ENCODE peak calls at places on chromosome 2, in eight cellular contexts. One of them, this sample, is unnamed.

GRCh38 chr2:27977623-27978312 is 87.2 kb downstream of the BABAM2 start:
- DNase-seq in MCF 10A: peak
- DNase-seq in LNCaP clone FGC: no peak
- DNase-seq in astrocyte: peak
- DNase-seq in Panc1: peak
- DNase-seq in fibroblast of lung: peak
- DNase-seq in progenitor cell of endocrine pancreas: no peak
- DNase-seq in foreskin fibroblast: peak
- DNase-seq in this sample: no peak

GRCh38 chr2:188813846-188814245 is 160.3 kb upstream of the COL3A1 start:
- DNase-seq in MCF 10A: no peak
- DNase-seq in Panc1: no peak
- DNase-seq in astrocyte: peak
- DNase-seq in foreskin fibroblast: no peak
- DNase-seq in LNCaP clone FGC: no peak
- DNase-seq in progenitor cell of endocrine pancreas: no peak
- DNase-seq in fibroblast of lung: peak
- DNase-seq in this sample: no peak

GRCh38 chr2:169222665-169223064 is 139.7 kb downstream of the LRP2 start:
- DNase-seq in progenitor cell of endocrine pancreas: no peak
- DNase-seq in LNCaP clone FGC: no peak
- DNase-seq in fibroblast of lung: peak
- DNase-seq in astrocyte: no peak
- DNase-seq in MCF 10A: peak
- DNase-seq in Panc1: no peak
- DNase-seq in foreskin fibroblast: no peak
- DNase-seq in this sample: no peak

GRCh38 chr2:85702172-85702571 is 8.0 kb downstream of the GNLY start:
- DNase-seq in astrocyte: peak
- DNase-seq in LNCaP clone FGC: no peak
- DNase-seq in MCF 10A: peak
- DNase-seq in foreskin fibroblast: peak
- DNase-seq in Panc1: no peak
- DNase-seq in progenitor cell of endocrine pancreas: no peak
- DNase-seq in fibroblast of lung: peak
- DNase-seq in this sample: no peak

GRCh38 chr2:152782171-152782570 is 63.8 kb downstream of the ARL6IP6 start:
- DNase-seq in astrocyte: no peak
- DNase-seq in Panc1: no peak
- DNase-seq in fibroblast of lung: no peak
- DNase-seq in LNCaP clone FGC: peak
- DNase-seq in MCF 10A: no peak
- DNase-seq in foreskin fibroblast: no peak
- DNase-seq in progenitor cell of endocrine pancreas: no peak
- DNase-seq in this sample: no peak

GRCh38 chr2:223058952-223059716 is 7.1 kb downstream of the KCNE4 start:
- DNase-seq in Panc1: no peak
- DNase-seq in MCF 10A: peak
- DNase-seq in LNCaP clone FGC: no peak
- DNase-seq in fibroblast of lung: peak
- DNase-seq in foreskin fibroblast: no peak
- DNase-seq in astrocyte: peak
- DNase-seq in progenitor cell of endocrine pancreas: no peak
- DNase-seq in this sample: no peak

GRCh38 chr2:68255736-68256450 is 3.6 kb upstream of the PPP3R1 start:
- DNase-seq in LNCaP clone FGC: no peak
- DNase-seq in MCF 10A: no peak
- DNase-seq in progenitor cell of endocrine pancreas: no peak
- DNase-seq in Panc1: no peak
- DNase-seq in foreskin fibroblast: no peak
- DNase-seq in fibroblast of lung: peak
- DNase-seq in astrocyte: peak
- DNase-seq in this sample: no peak

GRCh38 chr2:133841905-133842304 is 273.6 kb upstream of the NCKAP5 start:
- DNase-seq in progenitor cell of endocrine pancreas: no peak
- DNase-seq in MCF 10A: peak
- DNase-seq in astrocyte: peak
- DNase-seq in LNCaP clone FGC: no peak
- DNase-seq in Panc1: no peak
- DNase-seq in foreskin fibroblast: peak
- DNase-seq in fibroblast of lung: peak
- DNase-seq in this sample: no peak

GRCh38 chr2:229485782-229486181 is 214.7 kb upstream of the PID1 start:
- DNase-seq in Panc1: no peak
- DNase-seq in astrocyte: no peak
- DNase-seq in foreskin fibroblast: no peak
- DNase-seq in fibroblast of lung: no peak
- DNase-seq in progenitor cell of endocrine pancreas: no peak
- DNase-seq in LNCaP clone FGC: no peak
- DNase-seq in MCF 10A: no peak
- DNase-seq in this sample: no peak

GRCh38 chr2:24926602-24927252 is 6.7 kb upstream of the ADCY3 start:
- DNase-seq in MCF 10A: no peak
- DNase-seq in progenitor cell of endocrine pancreas: no peak
- DNase-seq in Panc1: no peak
- DNase-seq in foreskin fibroblast: peak
- DNase-seq in LNCaP clone FGC: no peak
- DNase-seq in astrocyte: no peak
- DNase-seq in fibroblast of lung: peak
- DNase-seq in this sample: no peak

GRCh38 chr2:96145028-96145939 is at the start of gene DUSP2:
- DNase-seq in LNCaP clone FGC: peak
- DNase-seq in Panc1: no peak
- DNase-seq in progenitor cell of endocrine pancreas: no peak
- DNase-seq in astrocyte: peak
- DNase-seq in fibroblast of lung: peak
- DNase-seq in MCF 10A: peak
- DNase-seq in foreskin fibroblast: peak
- DNase-seq in this sample: no peak

GRCh38 chr2:12333293-12333692 is 383.4 kb upstream of the TRIB2 start:
- DNase-seq in foreskin fibroblast: no peak
- DNase-seq in astrocyte: no peak
- DNase-seq in LNCaP clone FGC: no peak
- DNase-seq in MCF 10A: no peak
- DNase-seq in progenitor cell of endocrine pancreas: no peak
- DNase-seq in Panc1: no peak
- DNase-seq in fibroblast of lung: no peak
- DNase-seq in this sample: no peak

GRCh38 chr2:54665436-54665856 is 58.0 kb upstream of the EML6 start:
- DNase-seq in foreskin fibroblast: peak
- DNase-seq in Panc1: peak
- DNase-seq in progenitor cell of endocrine pancreas: no peak
- DNase-seq in astrocyte: no peak
- DNase-seq in fibroblast of lung: peak
- DNase-seq in MCF 10A: peak
- DNase-seq in LNCaP clone FGC: no peak
- DNase-seq in this sample: no peak

GRCh38 chr2:174263989-174264388 is 15.7 kb upstream of the OLA1 start:
- DNase-seq in Panc1: no peak
- DNase-seq in LNCaP clone FGC: no peak
- DNase-seq in MCF 10A: peak
- DNase-seq in foreskin fibroblast: peak
- DNase-seq in progenitor cell of endocrine pancreas: no peak
- DNase-seq in fibroblast of lung: peak
- DNase-seq in astrocyte: peak
- DNase-seq in this sample: no peak

GRCh38 chr2:23668756-23669304 is 258.1 kb downstream of the ATAD2B start:
- DNase-seq in MCF 10A: no peak
- DNase-seq in astrocyte: no peak
- DNase-seq in progenitor cell of endocrine pancreas: no peak
- DNase-seq in LNCaP clone FGC: no peak
- DNase-seq in fibroblast of lung: no peak
- DNase-seq in foreskin fibroblast: no peak
- DNase-seq in Panc1: no peak
- DNase-seq in this sample: no peak

GRCh38 chr2:27152796-27153464 is 4.1 kb downstream of the TCF23 start:
- DNase-seq in foreskin fibroblast: peak
- DNase-seq in LNCaP clone FGC: no peak
- DNase-seq in astrocyte: no peak
- DNase-seq in MCF 10A: peak
- DNase-seq in Panc1: no peak
- DNase-seq in fibroblast of lung: peak
- DNase-seq in progenitor cell of endocrine pancreas: no peak
- DNase-seq in this sample: no peak

GRCh38 chr2:218485986-218486667 is 67.2 kb downstream of the VIL1 start:
- DNase-seq in progenitor cell of endocrine pancreas: no peak
- DNase-seq in LNCaP clone FGC: no peak
- DNase-seq in MCF 10A: no peak
- DNase-seq in fibroblast of lung: no peak
- DNase-seq in astrocyte: no peak
- DNase-seq in foreskin fibroblast: no peak
- DNase-seq in Panc1: no peak
- DNase-seq in this sample: no peak

GRCh38 chr2:116719841-116720240 is 1094.7 kb upstream of the DDX18 start:
- DNase-seq in fibroblast of lung: peak
- DNase-seq in LNCaP clone FGC: no peak
- DNase-seq in MCF 10A: peak
- DNase-seq in foreskin fibroblast: peak
- DNase-seq in Panc1: peak
- DNase-seq in progenitor cell of endocrine pancreas: no peak
- DNase-seq in astrocyte: peak
- DNase-seq in this sample: no peak

GRCh38 chr2:1306029-1306686 is 107.1 kb upstream of the TPO start:
- DNase-seq in Panc1: no peak
- DNase-seq in MCF 10A: no peak
- DNase-seq in foreskin fibroblast: no peak
- DNase-seq in astrocyte: no peak
- DNase-seq in LNCaP clone FGC: no peak
- DNase-seq in progenitor cell of endocrine pancreas: no peak
- DNase-seq in fibroblast of lung: no peak
- DNase-seq in this sample: no peak

DNA sequence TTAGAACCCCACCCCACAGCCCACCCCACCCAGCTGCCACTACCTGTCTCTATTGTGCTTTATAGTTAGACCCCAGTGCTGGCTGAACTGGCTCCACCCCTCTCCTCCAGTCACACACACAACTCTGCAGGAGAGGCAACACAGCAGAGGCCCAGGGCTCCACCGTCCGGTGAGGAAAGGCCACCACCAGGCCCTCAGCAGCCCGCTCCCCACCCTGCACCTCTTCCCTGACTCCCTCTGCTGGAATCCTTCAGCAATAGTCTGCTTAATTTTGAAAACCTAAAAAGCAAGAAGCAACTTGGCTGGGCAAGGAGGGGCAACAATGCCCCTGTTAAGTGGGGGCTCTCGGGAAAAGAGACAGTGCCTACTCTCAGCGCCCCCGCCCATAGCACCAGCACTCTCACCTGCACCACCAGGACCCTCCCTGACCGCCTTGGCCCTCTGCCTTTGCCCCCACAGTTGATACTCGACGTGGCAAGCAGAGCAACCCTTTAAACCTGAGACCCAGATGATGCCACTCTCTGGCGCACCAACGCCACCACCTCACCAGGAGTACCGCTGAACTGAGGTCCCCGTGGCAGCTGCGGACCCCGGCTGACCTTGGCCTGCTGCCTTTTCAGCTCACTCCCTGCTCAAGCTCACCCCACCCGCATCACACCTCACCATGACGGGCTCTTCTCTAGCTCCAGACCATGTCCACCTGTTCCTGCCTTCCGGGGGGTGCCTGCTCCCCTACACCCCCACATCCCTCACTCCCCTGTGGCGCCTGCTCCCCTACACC is 45.7 kb downstream of the NDUFA10 start:
- DNase-seq in Panc1: no peak
- DNase-seq in progenitor cell of endocrine pancreas: peak
- DNase-seq in MCF 10A: no peak
- DNase-seq in LNCaP clone FGC: no peak
- DNase-seq in foreskin fibroblast: no peak
- DNase-seq in astrocyte: peak
- DNase-seq in fibroblast of lung: peak
- DNase-seq in this sample: no peak
- TF ChIP-seq CTCF in Panc1: no peak
- TF ChIP-seq CTCF in progenitor cell of endocrine pancreas: peak
- TF ChIP-seq CTCF in MCF 10A: no peak
- TF ChIP-seq CTCF in LNCaP clone FGC: no peak
- TF ChIP-seq CTCF in foreskin fibroblast: peak
- TF ChIP-seq CTCF in astrocyte: peak
- TF ChIP-seq CTCF in fibroblast of lung: peak
- TF ChIP-seq CTCF in this sample: no peak

DNA sequence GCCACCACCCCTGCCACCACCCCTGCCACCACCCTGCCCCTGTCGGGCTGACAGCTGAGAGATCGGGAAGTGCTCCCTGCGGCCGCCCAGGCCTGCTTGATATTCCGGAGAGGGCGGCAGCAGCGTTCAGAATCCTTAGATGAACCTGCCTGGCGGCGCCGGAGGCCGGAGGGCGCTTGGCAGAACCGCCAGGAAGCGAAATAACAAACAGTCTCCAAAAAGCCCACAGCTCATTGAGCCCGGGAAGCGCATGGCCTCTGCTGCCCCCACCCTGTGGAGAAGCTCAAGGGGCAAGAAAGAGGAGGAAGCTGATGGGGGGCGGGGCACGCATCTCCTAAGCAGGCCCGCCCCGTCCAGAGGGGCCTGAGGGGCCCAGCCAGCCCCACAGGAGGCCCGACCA is 92.2 kb upstream of the MBOAT2 start:
- DNase-seq in foreskin fibroblast: no peak
- DNase-seq in Panc1: no peak
- DNase-seq in fibroblast of lung: peak
- DNase-seq in LNCaP clone FGC: no peak
- DNase-seq in MCF 10A: no peak
- DNase-seq in progenitor cell of endocrine pancreas: no peak
- DNase-seq in astrocyte: peak
- DNase-seq in this sample: no peak
- TF ChIP-seq CTCF in foreskin fibroblast: peak
- TF ChIP-seq CTCF in Panc1: no peak
- TF ChIP-seq CTCF in fibroblast of lung: peak
- TF ChIP-seq CTCF in LNCaP clone FGC: no peak
- TF ChIP-seq CTCF in MCF 10A: no peak
- TF ChIP-seq CTCF in progenitor cell of endocrine pancreas: no peak
- TF ChIP-seq CTCF in astrocyte: no peak
- TF ChIP-seq CTCF in this sample: no peak

GRCh38 chr2:148391324-148391723 is 253.2 kb upstream of the EPC2 start:
- DNase-seq in Panc1: no peak
- DNase-seq in foreskin fibroblast: peak
- DNase-seq in astrocyte: peak
- DNase-seq in LNCaP clone FGC: no peak
- DNase-seq in MCF 10A: peak
- DNase-seq in progenitor cell of endocrine pancreas: no peak
- DNase-seq in fibroblast of lung: peak
- DNase-seq in this sample: no peak
- TF ChIP-seq CTCF in Panc1: no peak
- TF ChIP-seq CTCF in foreskin fibroblast: no peak
- TF ChIP-seq CTCF in astrocyte: no peak
- TF ChIP-seq CTCF in LNCaP clone FGC: no peak
- TF ChIP-seq CTCF in MCF 10A: no peak
- TF ChIP-seq CTCF in progenitor cell of endocrine pancreas: no peak
- TF ChIP-seq CTCF in fibroblast of lung: no peak
- TF ChIP-seq CTCF in this sample: no peak

DNA sequence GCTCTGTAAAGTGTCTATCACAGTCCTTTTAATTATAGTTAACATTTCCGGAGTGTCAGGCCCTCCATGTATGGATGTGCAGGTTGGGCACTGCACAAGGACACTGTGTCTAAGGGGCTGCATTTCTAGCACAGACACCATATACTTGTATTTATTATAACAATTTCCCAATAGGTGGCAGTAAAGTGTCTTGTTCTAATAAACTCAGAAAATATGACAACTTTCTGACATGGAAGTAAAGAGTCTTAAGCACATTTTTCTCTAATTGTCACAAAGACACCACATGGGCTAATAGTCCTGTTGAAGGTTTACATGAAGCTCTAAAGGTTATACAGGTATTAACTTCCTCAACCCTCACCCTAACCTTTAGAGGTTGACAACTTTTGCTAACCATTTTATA is 156.6 kb downstream of the DYSF start:
- DNase-seq in Panc1: peak
- DNase-seq in LNCaP clone FGC: peak
- DNase-seq in astrocyte: peak
- DNase-seq in foreskin fibroblast: no peak
- DNase-seq in MCF 10A: peak
- DNase-seq in progenitor cell of endocrine pancreas: no peak
- DNase-seq in fibroblast of lung: peak
- DNase-seq in this sample: no peak
- TF ChIP-seq CTCF in Panc1: no peak
- TF ChIP-seq CTCF in LNCaP clone FGC: peak
- TF ChIP-seq CTCF in astrocyte: peak
- TF ChIP-seq CTCF in foreskin fibroblast: peak
- TF ChIP-seq CTCF in MCF 10A: peak
- TF ChIP-seq CTCF in progenitor cell of endocrine pancreas: no peak
- TF ChIP-seq CTCF in fibroblast of lung: peak
- TF ChIP-seq CTCF in this sample: peak

This sample was measured in D721Med.